ENCODE peak calls at places on chromosomes 7 and 10, in six cellular contexts. Z, J, S, E, N and D are unnamed samples.

GRCh38 chr10:78524342-78524741 is 490.7 kb downstream of the RPS24 start:
- DNase-seq in Z (no peak), J (no peak), S (no peak), E (peak), N (no peak), D (no peak)

GRCh38 chr10:111493024-111493625 is 416.3 kb downstream of the ADRA2A start:
- DNase-seq in Z (no peak), J (no peak), S (no peak), E (no peak), N (no peak), D (no peak)

GRCh38 chr10:5033061-5033770 is 29.6 kb upstream of the AKR1C2 start:
- DNase-seq in Z (peak), J (no peak), S (no peak), E (no peak), N (no peak), D (no peak)

GRCh38 chr7:128386415-128386925 is 23.3 kb downstream of the IMPDH1 start:
- DNase-seq in Z (no peak), J (no peak), S (no peak), E (no peak), N (no peak), D (no peak)

GRCh38 chr7:31079126-31079918 is 27.2 kb downstream of the ADCYAP1R1 start:
- DNase-seq in Z (no peak), J (no peak), S (no peak), E (peak), N (no peak), D (no peak)

GRCh38 chr10:28217848-28218247 is 85.0 kb downstream of the MPP7 start:
- DNase-seq in Z (peak), J (no peak), S (no peak), E (no peak), N (no peak), D (peak)

GRCh38 chr7:74283858-74284447 is 5.3 kb upstream of the CLIP2 start:
- DNase-seq in Z (no peak), J (no peak), S (no peak), E (no peak), N (no peak), D (no peak)

GRCh38 chr10:88297103-88297502 is 286.0 kb downstream of the RNLS start:
- DNase-seq in Z (no peak), J (no peak), S (no peak), E (no peak), N (no peak), D (no peak)

GRCh38 chr10:104640339-104641149 is 546 bp upstream of the SORCS3 start:
- DNase-seq in Z (no peak), J (no peak), S (no peak), E (no peak), N (peak), D (no peak)

GRCh38 chr7:74023037-74023436 is 4.9 kb upstream of the ELN start:
- DNase-seq in Z (no peak), J (peak), S (no peak), E (peak), N (no peak), D (no peak)

GRCh38 chr7:33108931-33109757 is at the start of gene RP9:
- DNase-seq in Z (no peak), J (peak), S (peak), E (no peak), N (peak), D (peak)

GRCh38 chr10:26242752-26243151 is 26.2 kb downstream of the GAD2 start:
- DNase-seq in Z (no peak), J (no peak), S (no peak), E (no peak), N (peak), D (no peak)

GRCh38 chr10:36446873-36447272 is 678.5 kb upstream of the ANKRD30A start:
- DNase-seq in Z (no peak), J (peak), S (no peak), E (peak), N (peak), D (no peak)

GRCh38 chr10:99235872-99236626 is 397 bp upstream of the HPSE2 start:
- DNase-seq in Z (no peak), J (no peak), S (no peak), E (no peak), N (peak), D (no peak)

GRCh38 chr7:2301510-2301860 is 12.8 kb downstream of the SNX8 start:
- DNase-seq in Z (no peak), J (no peak), S (no peak), E (no peak), N (no peak), D (no peak)

GRCh38 chr10:116001266-116001857 is 271.6 kb downstream of the GFRA1 start:
- DNase-seq in Z (no peak), J (peak), S (no peak), E (no peak), N (no peak), D (no peak)

GRCh38 chr7:36972140-36972518 is 247.8 kb upstream of the AOAH start:
- DNase-seq in Z (no peak), J (no peak), S (no peak), E (no peak), N (no peak), D (no peak)

GRCh38 chr7:111025013-111025412 is 65.9 kb upstream of the LRRN3 start:
- DNase-seq in Z (no peak), J (no peak), S (no peak), E (no peak), N (no peak), D (peak)

GRCh38 chr10:31693499-31693898 is 235.1 kb downstream of the ARHGAP12 start:
- DNase-seq in Z (no peak), J (no peak), S (no peak), E (no peak), N (no peak), D (no peak)

GRCh38 chr10:69043931-69044531 is 43.9 kb upstream of the SRGN start:
- DNase-seq in Z (no peak), J (no peak), S (peak), E (no peak), N (no peak), D (no peak)

GRCh38 chr7:20199015-20199737 is 18.0 kb downstream of the MACC1 start:
- DNase-seq in Z (no peak), J (peak), S (no peak), E (peak), N (peak), D (no peak)

GRCh38 chr10:79184141-79184625 is 115.4 kb downstream of the ZMIZ1 start:
- DNase-seq in Z (no peak), J (peak), S (no peak), E (no peak), N (no peak), D (no peak)

GRCh38 chr7:120407015-120407414 is 134.0 kb downstream of the KCND2 start:
- DNase-seq in Z (no peak), J (no peak), S (no peak), E (no peak), N (no peak), D (no peak)

GRCh38 chr10:30058111-30058510 is 1.3 kb downstream of the JCAD start:
- DNase-seq in Z (no peak), J (no peak), S (no peak), E (no peak), N (no peak), D (no peak)

GRCh38 chr10:30058570-30059132 is 735 bp downstream of the JCAD start:
- DNase-seq in Z (no peak), J (peak), S (no peak), E (no peak), N (peak), D (no peak)

GRCh38 chr10:30056767-30057355 is 2.5 kb downstream of the JCAD start:
- DNase-seq in Z (no peak), J (no peak), S (no peak), E (no peak), N (peak), D (no peak)

GRCh38 chr10:30056281-30056680 is 3.1 kb downstream of the JCAD start:
- DNase-seq in Z (no peak), J (no peak), S (no peak), E (no peak), N (no peak), D (no peak)

GRCh38 chr10:30057421-30057841 is 2.0 kb downstream of the JCAD start:
- DNase-seq in Z (no peak), J (no peak), S (no peak), E (no peak), N (no peak), D (no peak)
- H3K4me3 ChIP-seq in Z (peak), J (no peak), S (no peak), E (no peak), N (peak), D (no peak)

DNA sequence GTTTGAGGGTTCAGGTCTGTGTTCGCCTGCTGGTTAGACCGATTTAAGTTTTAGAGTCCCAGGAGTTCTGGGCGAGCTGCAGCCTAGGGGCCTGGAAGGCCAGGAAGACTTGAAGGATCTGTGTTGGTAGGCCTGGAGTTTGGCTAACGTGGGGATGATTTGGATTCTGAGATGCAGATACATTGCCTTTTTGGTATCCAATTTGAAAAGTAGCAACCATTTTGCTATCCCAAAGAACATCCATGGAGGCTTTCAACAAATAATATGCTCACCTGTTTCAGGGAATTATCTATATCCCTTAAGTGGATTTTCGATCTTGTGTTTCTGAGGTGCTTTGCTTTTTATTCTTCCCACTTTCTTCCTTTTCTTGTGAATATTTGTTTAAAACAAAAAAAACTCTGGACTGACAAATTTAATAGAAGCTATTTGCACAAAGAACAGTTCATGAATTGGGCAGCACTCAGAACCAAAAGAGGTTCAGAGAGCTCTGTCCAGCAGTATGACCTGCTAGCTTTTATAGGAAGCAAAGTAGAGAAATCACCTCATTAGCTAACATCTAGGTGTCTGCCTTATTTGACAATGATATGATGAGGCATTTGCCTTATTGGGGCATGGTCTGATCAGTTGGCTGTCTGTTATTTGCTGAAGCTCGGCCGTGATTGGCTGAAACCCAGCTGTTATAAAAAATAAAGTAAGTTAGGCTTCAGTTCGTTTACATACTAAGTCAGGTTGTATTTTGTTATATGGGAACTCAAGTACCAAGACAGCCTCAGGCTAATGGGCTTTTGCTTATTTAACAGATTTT is 686 bp upstream of the TRIM4 start:
- DNase-seq in Z (no peak), J (no peak), S (no peak), E (no peak), N (no peak), D (peak)
- H3K4me3 ChIP-seq in Z (peak), J (peak), S (peak), E (peak), N (peak), D (peak)

GRCh38 chr10:48466611-48467240 is 138.1 kb downstream of the ARHGAP22 start:
- DNase-seq in Z (no peak), J (peak), S (no peak), E (peak), N (peak), D (no peak)

GRCh38 chr10:48464871-48465736 is 139.8 kb downstream of the ARHGAP22 start:
- DNase-seq in Z (no peak), J (peak), S (no peak), E (peak), N (no peak), D (no peak)

GRCh38 chr10:48467669-48468068 is 137.2 kb downstream of the ARHGAP22 start:
- DNase-seq in Z (no peak), J (no peak), S (no peak), E (no peak), N (no peak), D (no peak)

GRCh38 chr10:48464121-48464870 is 140.6 kb downstream of the ARHGAP22 start:
- DNase-seq in Z (no peak), J (peak), S (no peak), E (peak), N (no peak), D (no peak)

GRCh38 chr10:48465860-48466521 is 138.9 kb downstream of the ARHGAP22 start:
- DNase-seq in Z (no peak), J (peak), S (no peak), E (peak), N (no peak), D (no peak)
- H3K4me3 ChIP-seq in Z (no peak), J (no peak), S (no peak), E (peak), N (peak), D (no peak)

GRCh38 chr7:101743241-101743994 is 74.0 kb upstream of the CUX1 start:
- DNase-seq in Z (no peak), J (peak), S (peak), E (no peak), N (peak), D (peak)

GRCh38 chr7:101740981-101741725 is 76.3 kb upstream of the CUX1 start:
- DNase-seq in Z (no peak), J (no peak), S (no peak), E (no peak), N (no peak), D (peak)

GRCh38 chr7:101743995-101744360 is 73.4 kb upstream of the CUX1 start:
- DNase-seq in Z (no peak), J (no peak), S (no peak), E (no peak), N (peak), D (no peak)

GRCh38 chr7:101736077-101736476 is 81.3 kb upstream of the CUX1 start:
- DNase-seq in Z (no peak), J (no peak), S (no peak), E (no peak), N (no peak), D (peak)

DNA sequence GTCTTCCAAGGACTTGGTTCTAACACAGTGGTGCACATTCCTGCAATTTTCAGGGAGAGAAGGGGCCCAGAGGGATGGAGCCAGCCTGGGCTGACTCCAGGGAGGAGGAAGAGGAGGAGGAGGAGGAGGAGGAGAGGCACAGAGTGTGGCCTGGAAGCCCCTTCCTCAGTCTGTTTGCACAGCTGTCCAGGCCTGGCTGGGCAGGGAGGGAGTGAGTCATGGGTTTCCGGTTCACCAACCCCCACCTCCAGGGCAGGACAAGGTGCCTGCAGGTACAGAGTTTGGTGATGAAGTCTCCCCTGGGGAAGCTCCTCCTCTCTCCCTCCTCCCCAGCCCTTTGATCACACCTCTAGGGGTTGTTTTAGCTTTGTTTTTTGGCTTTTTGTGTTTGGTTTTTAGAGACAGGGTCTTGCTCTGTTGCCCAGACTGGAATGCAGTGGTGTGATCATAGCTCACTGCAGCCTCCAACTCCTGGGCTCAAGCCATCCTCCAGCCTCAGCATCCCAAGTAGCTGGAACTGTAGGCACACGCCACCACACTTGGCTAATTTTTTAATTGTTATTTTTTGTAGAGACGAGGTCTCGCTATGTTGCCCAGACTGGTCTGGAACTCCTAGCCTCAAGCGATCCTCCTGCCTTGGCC is 77.5 kb upstream of the CUX1 start:
- DNase-seq in Z (no peak), J (peak), S (no peak), E (no peak), N (no peak), D (no peak)
- H3K4me3 ChIP-seq in Z (no peak), J (no peak), S (no peak), E (no peak), N (no peak), D (no peak)

DNA sequence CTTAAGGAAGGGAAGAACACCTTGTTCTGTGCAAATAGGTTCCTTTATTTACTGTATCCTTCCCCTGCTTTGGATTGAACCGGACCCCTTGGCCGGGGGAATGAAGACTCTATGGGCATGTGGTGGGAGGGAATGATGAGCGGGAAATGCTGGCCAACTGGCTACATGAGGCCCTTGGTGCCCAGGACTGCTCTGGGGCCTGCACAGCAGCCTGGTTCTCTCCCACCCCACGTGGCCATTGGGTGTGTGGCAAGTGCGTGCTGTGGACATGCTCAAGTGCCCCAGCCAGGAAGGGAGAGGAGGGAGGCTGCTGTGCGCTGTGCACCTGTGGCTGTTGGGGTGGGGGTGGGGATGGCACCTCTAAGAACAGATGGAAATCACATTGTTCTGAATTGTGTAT is 917.0 kb upstream of the GHITM start:
- DNase-seq in Z (no peak), J (no peak), S (no peak), E (no peak), N (no peak), D (no peak)
- H3K4me3 ChIP-seq in Z (no peak), J (no peak), S (no peak), E (no peak), N (no peak), D (no peak)

DNA sequence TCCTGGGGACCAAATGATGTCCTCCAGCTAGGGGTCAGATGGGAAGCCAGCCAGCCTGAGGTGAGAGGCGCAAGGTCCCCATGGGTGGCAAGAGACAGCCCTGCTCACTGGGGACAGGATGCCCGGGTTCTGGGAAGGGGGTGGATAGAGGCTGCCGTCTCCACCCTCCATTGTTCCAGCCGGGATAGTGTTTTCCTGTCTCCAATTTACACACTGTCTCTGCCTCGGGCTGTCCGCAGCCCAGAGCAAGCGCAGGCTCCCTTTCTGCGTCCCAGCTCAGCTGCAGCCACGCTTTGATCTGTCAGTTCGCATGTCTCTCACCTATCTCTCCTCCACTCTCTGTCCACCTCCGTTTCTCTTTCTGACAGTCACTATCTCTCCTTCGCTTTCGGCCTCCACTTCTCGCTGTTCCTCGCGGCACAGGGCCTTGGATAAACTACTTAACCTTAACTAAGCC is 2.1 kb downstream of the EPHB4 start:
- DNase-seq in Z (no peak), J (no peak), S (no peak), E (no peak), N (peak), D (no peak)
- H3K4me3 ChIP-seq in Z (peak), J (no peak), S (no peak), E (peak), N (peak), D (no peak)